ENCODE peak calls at places on chromosomes 1 and 21, in nine cellular contexts. C, W, G, T, S, Z, M, I and P are unnamed samples. For H3K4me1, the result is how much of the 10 kb centered on the place peaks cover.

GRCh38 chr1:234609528-234610042 is 393 bp downstream of the IRF2BP2 start:
- DNase-seq in C (peak), W (no peak), G (no peak), T (peak), S (peak), Z (peak), M (no peak), I (no peak), P (peak)

GRCh38 chr21:14121719-14122118 is 89.0 kb downstream of the LIPI start:
- DNase-seq in C (no peak), W (no peak), G (no peak), T (no peak), S (no peak), Z (no peak), M (no peak), I (no peak), P (peak)

GRCh38 chr21:45508607-45509565 is 33.4 kb downstream of the SLC19A1 start:
- DNase-seq in C (no peak), W (no peak), G (no peak), T (peak), S (no peak), Z (no peak), M (no peak), I (no peak), P (no peak)

GRCh38 chr1:26450906-26451305 is 18.8 kb downstream of the DHDDS start:
- DNase-seq in C (no peak), W (no peak), G (no peak), T (no peak), S (no peak), Z (no peak), M (no peak), I (no peak), P (no peak)

GRCh38 chr1:235954306-235955283 is 87.9 kb upstream of the LYST start:
- DNase-seq in C (peak), W (no peak), G (no peak), T (no peak), S (peak), Z (no peak), M (no peak), I (no peak), P (peak)

GRCh38 chr1:151311589-151312331 is 15.5 kb downstream of the PI4KB start:
- DNase-seq in C (peak), W (peak), G (no peak), T (no peak), S (no peak), Z (peak), M (peak), I (peak), P (no peak)

GRCh38 chr1:241531195-241532172 is 694 bp upstream of the KMO start:
- DNase-seq in C (peak), W (peak), G (peak), T (peak), S (peak), Z (peak), M (peak), I (peak), P (peak)

GRCh38 chr1:180042994-180043622 is 88.5 kb downstream of the CEP350 start:
- DNase-seq in C (peak), W (no peak), G (no peak), T (no peak), S (no peak), Z (no peak), M (peak), I (no peak), P (no peak)

GRCh38 chr1:107782192-107782845 is 182.7 kb downstream of the VAV3 start:
- DNase-seq in C (peak), W (peak), G (peak), T (peak), S (peak), Z (peak), M (peak), I (peak), P (peak)

GRCh38 chr1:181417915-181418314 is 65.4 kb upstream of the CACNA1E start:
- DNase-seq in C (no peak), W (no peak), G (no peak), T (no peak), S (no peak), Z (no peak), M (no peak), I (no peak), P (no peak)

GRCh38 chr1:226185153-226186036 is 1.1 kb downstream of the ACBD3 start:
- DNase-seq in C (peak), W (no peak), G (no peak), T (no peak), S (no peak), Z (no peak), M (peak), I (no peak), P (peak)

GRCh38 chr21:34367320-34367935 is 3.6 kb downstream of the KCNE2 start:
- DNase-seq in C (peak), W (peak), G (peak), T (peak), S (peak), Z (peak), M (peak), I (peak), P (peak)

GRCh38 chr21:44402323-44403105 is 49.1 kb downstream of the TRPM2 start:
- DNase-seq in C (no peak), W (no peak), G (no peak), T (no peak), S (no peak), Z (peak), M (no peak), I (no peak), P (no peak)

GRCh38 chr1:29201595-29202051 is 19.9 kb upstream of the SRSF4 start:
- DNase-seq in C (no peak), W (no peak), G (no peak), T (no peak), S (no peak), Z (no peak), M (no peak), I (no peak), P (no peak)

GRCh38 chr1:214537872-214538473 is 13.4 kb downstream of the PTPN14 start:
- DNase-seq in C (no peak), W (no peak), G (no peak), T (no peak), S (no peak), Z (no peak), M (no peak), I (no peak), P (no peak)

GRCh38 chr1:227356582-227357228 is 38.4 kb upstream of the CDC42BPA start:
- DNase-seq in C (peak), W (peak), G (peak), T (no peak), S (peak), Z (no peak), M (peak), I (peak), P (no peak)

GRCh38 chr21:33026299-33026858 is 644 bp downstream of the OLIG2 start:
- DNase-seq in C (no peak), W (no peak), G (no peak), T (no peak), S (no peak), Z (peak), M (no peak), I (no peak), P (no peak)

GRCh38 chr1:245380790-245381535 is 226.2 kb downstream of the KIF26B start:
- DNase-seq in C (peak), W (no peak), G (peak), T (peak), S (no peak), Z (peak), M (no peak), I (peak), P (no peak)

GRCh38 chr1:3795453-3796214 is 664 bp downstream of the LRRC47 start:
- DNase-seq in C (peak), W (no peak), G (no peak), T (no peak), S (no peak), Z (peak), M (no peak), I (no peak), P (peak)

GRCh38 chr1:238960071-238960470 is 426.3 kb upstream of the CHRM3 start:
- DNase-seq in C (peak), W (no peak), G (no peak), T (no peak), S (no peak), Z (no peak), M (peak), I (no peak), P (no peak)

GRCh38 chr21:33800753-33801423 is 114.7 kb downstream of the ATP5PO start:
- DNase-seq in C (no peak), W (no peak), G (no peak), T (no peak), S (no peak), Z (no peak), M (peak), I (no peak), P (no peak)

GRCh38 chr1:61836649-61837048 is 94.4 kb downstream of the PATJ start:
- DNase-seq in C (no peak), W (no peak), G (no peak), T (no peak), S (no peak), Z (no peak), M (no peak), I (no peak), P (no peak)
- TF ChIP-seq EZH2phosphoT487 in C (no peak), W (no peak), G (no peak), T (no peak), S (no peak), Z (no peak), M (no peak), I (no peak), P (no peak)

GRCh38 chr21:37449302-37449937 is 82.8 kb downstream of the DYRK1A start:
- DNase-seq in C (no peak), W (no peak), G (no peak), T (no peak), S (no peak), Z (no peak), M (no peak), I (no peak), P (no peak)

GRCh38 chr21:37452222-37452621 is 85.6 kb downstream of the DYRK1A start:
- DNase-seq in C (peak), W (peak), G (no peak), T (no peak), S (no peak), Z (peak), M (no peak), I (no peak), P (no peak)

GRCh38 chr21:37450385-37451044 is 83.9 kb downstream of the DYRK1A start:
- DNase-seq in C (peak), W (no peak), G (no peak), T (no peak), S (no peak), Z (no peak), M (peak), I (no peak), P (no peak)

GRCh38 chr21:37453350-37453749 is 86.8 kb downstream of the DYRK1A start:
- DNase-seq in C (no peak), W (no peak), G (no peak), T (no peak), S (no peak), Z (no peak), M (no peak), I (no peak), P (no peak)

GRCh38 chr21:37451446-37451845 is 84.9 kb downstream of the DYRK1A start:
- DNase-seq in C (no peak), W (no peak), G (no peak), T (no peak), S (no peak), Z (no peak), M (no peak), I (no peak), P (no peak)
- H3K4me1 ChIP-seq in C (half or more), W (under half), G (half or more), T (under half), S (under half), Z (under half), M (under half), I (under half), P (under half)

DNA sequence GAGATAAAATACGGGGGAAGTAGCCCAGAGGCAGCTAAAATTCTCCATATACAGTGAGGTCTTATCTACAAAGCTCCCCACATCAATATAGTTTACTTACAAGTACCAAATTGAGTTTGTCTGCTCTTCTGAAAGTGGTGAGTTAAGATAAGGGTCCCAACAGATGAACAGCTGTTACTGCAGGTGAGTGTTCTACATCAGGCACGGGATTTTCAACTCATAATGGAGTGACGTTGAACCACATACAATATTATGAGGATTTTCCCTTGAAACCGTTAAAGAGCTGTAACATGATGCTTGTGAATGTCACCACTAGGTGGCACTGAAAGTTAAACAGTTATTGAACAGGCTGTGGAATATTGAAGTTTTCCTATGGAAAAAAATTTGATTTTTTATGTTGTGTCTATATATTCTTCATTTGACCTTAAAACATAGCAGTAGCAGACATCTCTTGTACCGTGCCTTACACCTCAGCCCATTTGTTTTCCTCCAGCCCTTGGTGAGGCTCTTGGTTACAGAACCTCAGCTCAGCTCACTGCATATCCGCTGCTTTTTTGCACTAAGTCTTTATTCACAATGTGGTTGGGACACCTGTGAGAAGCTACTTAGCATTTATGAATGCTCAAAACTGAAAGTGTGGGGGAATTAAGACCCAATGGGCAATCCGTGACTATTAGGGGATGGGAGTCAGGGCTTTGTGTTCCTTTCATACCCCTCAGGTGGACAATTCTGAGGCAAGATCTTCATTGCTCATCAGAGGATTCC is 23.2 kb downstream of the CD1D start:
- DNase-seq in C (peak), W (peak), G (peak), T (peak), S (peak), Z (peak), M (peak), I (peak), P (peak)
- TF ChIP-seq EZH2phosphoT487 in C (no peak), W (no peak), G (no peak), T (no peak), S (no peak), Z (no peak), M (no peak), I (no peak), P (no peak)

GRCh38 chr1:61120998-61121397 is 38.6 kb downstream of the NFIA start:
- DNase-seq in C (peak), W (no peak), G (no peak), T (no peak), S (no peak), Z (no peak), M (no peak), I (no peak), P (no peak)
- H3K4me1 ChIP-seq in C (under half), W (under half), G (under half), T (under half), S (under half), Z (under half), M (under half), I (under half), P (under half)

GRCh38 chr1:167515461-167515860 is 2.9 kb downstream of the CD247 start:
- DNase-seq in C (no peak), W (no peak), G (no peak), T (no peak), S (no peak), Z (no peak), M (no peak), I (no peak), P (no peak)
- TF ChIP-seq EZH2phosphoT487 in C (no peak), W (no peak), G (no peak), T (no peak), S (no peak), Z (no peak), M (no peak), I (no peak), P (no peak)

GRCh38 chr1:19435181-19435580 is 50.2 kb downstream of the CAPZB start:
- DNase-seq in C (peak), W (peak), G (no peak), T (no peak), S (no peak), Z (no peak), M (no peak), I (no peak), P (no peak)
- H3K4me1 ChIP-seq in C (half or more), W (half or more), G (under half), T (under half), S (under half), Z (half or more), M (under half), I (under half), P (under half)

DNA sequence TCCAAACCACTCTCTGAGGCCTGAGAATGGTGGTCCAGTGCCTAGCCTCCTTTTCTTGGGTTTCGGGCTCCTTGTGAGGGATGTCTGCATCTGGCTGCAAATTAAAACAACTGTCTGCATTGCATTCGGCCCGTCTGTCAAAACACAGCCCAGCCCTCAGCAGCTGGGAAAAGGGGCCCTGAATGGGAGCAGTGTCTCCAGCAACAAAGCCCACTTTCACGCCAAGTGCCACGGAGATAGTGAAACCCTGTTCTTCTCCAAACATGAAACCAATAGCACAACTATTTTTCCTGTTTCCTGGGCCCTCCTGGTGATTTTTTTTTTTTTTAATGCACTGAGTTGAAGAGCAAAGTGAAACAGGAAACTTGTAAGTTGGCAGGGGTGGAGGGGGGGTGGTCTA is 138.4 kb downstream of the PLXNA2 start:
- DNase-seq in C (no peak), W (no peak), G (no peak), T (no peak), S (no peak), Z (no peak), M (no peak), I (no peak), P (no peak)
- TF ChIP-seq EZH2phosphoT487 in C (no peak), W (no peak), G (no peak), T (no peak), S (no peak), Z (no peak), M (no peak), I (no peak), P (no peak)

GRCh38 chr1:9279172-9279840 is 13.4 kb upstream of the SPSB1 start:
- DNase-seq in C (peak), W (peak), G (no peak), T (no peak), S (no peak), Z (no peak), M (no peak), I (no peak), P (no peak)

GRCh38 chr1:9280015-9280860 is 12.5 kb upstream of the SPSB1 start:
- DNase-seq in C (peak), W (peak), G (peak), T (no peak), S (no peak), Z (peak), M (peak), I (peak), P (no peak)

GRCh38 chr1:9281071-9281827 is 11.4 kb upstream of the SPSB1 start:
- DNase-seq in C (peak), W (no peak), G (no peak), T (no peak), S (peak), Z (no peak), M (no peak), I (no peak), P (no peak)

GRCh38 chr1:9278114-9278513 is 14.6 kb upstream of the SPSB1 start:
- DNase-seq in C (peak), W (no peak), G (no peak), T (no peak), S (no peak), Z (no peak), M (no peak), I (no peak), P (no peak)

GRCh38 chr1:9278585-9279153 is 14.0 kb upstream of the SPSB1 start:
- DNase-seq in C (no peak), W (no peak), G (no peak), T (no peak), S (no peak), Z (no peak), M (no peak), I (no peak), P (no peak)
- H3K4me1 ChIP-seq in C (half or more), W (under half), G (under half), T (under half), S (under half), Z (under half), M (under half), I (under half), P (under half)